ENCODE peak calls at places on chromosomes 5 and 9, in five cellular contexts. F is Calu3, A is RWPE1, L is GM20000, O is neural crest cell. N is an unnamed sample.

GRCh38 chr5:99104538-99105132 is 175.8 kb upstream of the CHD1 start:
- DNase-seq in F (peak), A (peak), L (peak), O (no peak), N (no peak)

GRCh38 chr9:20391208-20391607 is 231.1 kb downstream of the MLLT3 start:
- DNase-seq in F (no peak), A (no peak), L (no peak), O (no peak), N (no peak)

GRCh38 chr5:88689662-88690351 is 193.2 kb downstream of the MEF2C start:
- DNase-seq in F (no peak), A (no peak), L (no peak), O (no peak), N (no peak)

GRCh38 chr9:26175264-26175663 is 497.0 kb upstream of the TUSC1 start:
- DNase-seq in F (no peak), A (no peak), L (no peak), O (no peak), N (no peak)

GRCh38 chr9:34384368-34385165 is 7.9 kb upstream of the MYORG start:
- DNase-seq in F (no peak), A (no peak), L (no peak), O (no peak), N (no peak)

GRCh38 chr5:10564838-10565784 is 1.2 kb downstream of the ANKRD33B start:
- DNase-seq in F (no peak), A (no peak), L (no peak), O (no peak), N (peak)

GRCh38 chr5:51495672-51496071 is 112.4 kb downstream of the ISL1 start:
- DNase-seq in F (no peak), A (peak), L (no peak), O (no peak), N (no peak)

GRCh38 chr9:764986-765385 is 76.5 kb upstream of the DMRT1 start:
- DNase-seq in F (no peak), A (no peak), L (no peak), O (no peak), N (no peak)

GRCh38 chr5:63127054-63127453 is 548.4 kb downstream of the LRRC70 start:
- DNase-seq in F (no peak), A (peak), L (no peak), O (no peak), N (no peak)

GRCh38 chr9:127087411-127087810 is 35.0 kb downstream of the ANGPTL2 start:
- DNase-seq in F (no peak), A (no peak), L (no peak), O (no peak), N (no peak)

GRCh38 chr9:129455151-129455995 is 165.5 kb downstream of the C9orf50 start:
- DNase-seq in F (no peak), A (no peak), L (no peak), O (no peak), N (no peak)

GRCh38 chr9:94874316-94874715 is 147.8 kb downstream of the AOPEP start:
- DNase-seq in F (no peak), A (no peak), L (no peak), O (no peak), N (no peak)

GRCh38 chr9:34591091-34591910 is 1.8 kb upstream of the CNTFR start:
- DNase-seq in F (peak), A (peak), L (peak), O (peak), N (peak)

GRCh38 chr9:108056805-108057386 is 567.3 kb upstream of the KLF4 start:
- DNase-seq in F (no peak), A (peak), L (no peak), O (no peak), N (no peak)

GRCh38 chr5:18305288-18305899 is 671.1 kb downstream of the TAF11L14 start:
- DNase-seq in F (peak), A (peak), L (peak), O (peak), N (no peak)

DNA sequence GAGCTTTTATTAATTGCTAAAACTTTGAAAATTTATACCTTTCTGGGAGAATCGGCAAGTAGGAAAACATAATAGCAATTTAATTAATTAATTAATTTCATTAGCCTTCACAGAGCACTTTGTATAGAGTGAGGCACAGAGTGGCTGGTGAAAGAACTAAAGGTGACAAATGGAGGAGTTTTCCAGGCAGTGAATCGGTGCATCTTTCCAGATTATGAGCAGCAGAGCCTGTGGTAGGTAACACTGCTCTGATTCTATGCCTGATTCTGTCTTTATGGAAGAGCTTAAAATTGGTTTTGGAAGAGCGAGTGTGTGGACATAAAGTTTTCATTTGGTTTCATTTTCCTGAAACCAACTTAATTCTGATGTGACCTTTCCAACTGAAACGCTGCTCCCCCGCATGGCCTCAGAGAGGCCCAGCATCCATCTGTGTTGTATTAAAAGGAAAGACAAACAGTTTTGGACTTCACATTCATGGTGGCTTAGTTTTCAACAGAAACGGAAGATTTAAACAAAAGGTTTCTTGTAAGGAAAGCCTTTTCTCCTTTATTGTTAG is 188.9 kb upstream of the RPS23 start:
- DNase-seq in F (no peak), A (no peak), L (no peak), O (no peak), N (no peak)
- TF ChIP-seq CTCF in F (no peak), A (peak), L (no peak), O (no peak), N (no peak)

DNA sequence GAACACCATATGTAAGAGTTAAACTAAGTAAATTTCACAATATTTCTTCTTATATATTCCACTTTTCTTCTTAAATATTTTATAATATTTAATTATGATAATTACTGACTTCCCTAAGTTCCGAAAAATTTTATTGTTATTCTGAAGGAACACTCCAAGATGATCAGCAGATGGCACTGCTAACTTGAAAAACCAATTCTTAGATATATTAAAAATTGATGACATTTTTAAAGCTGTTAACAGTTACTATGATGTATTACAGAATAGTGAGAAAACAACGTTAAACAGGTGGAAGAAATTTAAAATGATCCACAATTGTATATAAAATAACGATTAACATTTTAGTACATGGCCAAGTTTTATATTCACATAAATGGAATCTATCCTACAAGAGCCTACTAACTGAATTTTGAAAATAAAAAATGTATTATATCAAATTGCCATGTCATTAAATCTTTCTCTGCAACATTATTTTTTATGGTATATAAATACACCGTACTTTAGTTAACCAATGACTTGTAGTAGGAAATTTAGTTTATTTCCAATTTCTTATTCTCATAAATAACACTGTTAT is 30.1 kb upstream of the MUSK start:
- DNase-seq in F (no peak), A (peak), L (no peak), O (no peak), N (no peak)
- TF ChIP-seq CTCF in F (no peak), A (peak), L (no peak), O (peak), N (no peak)

GRCh38 chr9:112836394-112836793 is 54.3 kb downstream of the SLC46A2 start:
- DNase-seq in F (no peak), A (no peak), L (no peak), O (no peak), N (no peak)

GRCh38 chr9:112831281-112831851 is 59.3 kb downstream of the SLC46A2 start:
- DNase-seq in F (peak), A (no peak), L (no peak), O (no peak), N (no peak)

GRCh38 chr9:112833081-112833480 is 57.6 kb downstream of the SLC46A2 start:
- DNase-seq in F (no peak), A (no peak), L (no peak), O (no peak), N (no peak)

GRCh38 chr9:112831969-112832368 is 58.7 kb downstream of the SLC46A2 start:
- DNase-seq in F (no peak), A (no peak), L (no peak), O (no peak), N (no peak)
- TF ChIP-seq CTCF in F (no peak), A (no peak), L (no peak), O (no peak), N (no peak)

GRCh38 chr5:176361437-176362097 is at the start of gene KIAA1191:
- DNase-seq in F (peak), A (peak), L (peak), O (peak), N (peak)
- TF ChIP-seq CTCF in F (no peak), A (no peak), L (peak), O (no peak), N (no peak)

GRCh38 chr5:157915638-157916037 is 56.7 kb upstream of the CLINT1 start:
- DNase-seq in F (peak), A (no peak), L (no peak), O (no peak), N (no peak)

GRCh38 chr5:157914389-157914788 is 55.4 kb upstream of the CLINT1 start:
- DNase-seq in F (no peak), A (no peak), L (no peak), O (no peak), N (no peak)

GRCh38 chr5:157920828-157921170 is 61.9 kb upstream of the CLINT1 start:
- DNase-seq in F (no peak), A (no peak), L (no peak), O (no peak), N (no peak)

GRCh38 chr5:157918811-157919742 is 60.1 kb upstream of the CLINT1 start:
- DNase-seq in F (peak), A (no peak), L (no peak), O (no peak), N (no peak)

DNA sequence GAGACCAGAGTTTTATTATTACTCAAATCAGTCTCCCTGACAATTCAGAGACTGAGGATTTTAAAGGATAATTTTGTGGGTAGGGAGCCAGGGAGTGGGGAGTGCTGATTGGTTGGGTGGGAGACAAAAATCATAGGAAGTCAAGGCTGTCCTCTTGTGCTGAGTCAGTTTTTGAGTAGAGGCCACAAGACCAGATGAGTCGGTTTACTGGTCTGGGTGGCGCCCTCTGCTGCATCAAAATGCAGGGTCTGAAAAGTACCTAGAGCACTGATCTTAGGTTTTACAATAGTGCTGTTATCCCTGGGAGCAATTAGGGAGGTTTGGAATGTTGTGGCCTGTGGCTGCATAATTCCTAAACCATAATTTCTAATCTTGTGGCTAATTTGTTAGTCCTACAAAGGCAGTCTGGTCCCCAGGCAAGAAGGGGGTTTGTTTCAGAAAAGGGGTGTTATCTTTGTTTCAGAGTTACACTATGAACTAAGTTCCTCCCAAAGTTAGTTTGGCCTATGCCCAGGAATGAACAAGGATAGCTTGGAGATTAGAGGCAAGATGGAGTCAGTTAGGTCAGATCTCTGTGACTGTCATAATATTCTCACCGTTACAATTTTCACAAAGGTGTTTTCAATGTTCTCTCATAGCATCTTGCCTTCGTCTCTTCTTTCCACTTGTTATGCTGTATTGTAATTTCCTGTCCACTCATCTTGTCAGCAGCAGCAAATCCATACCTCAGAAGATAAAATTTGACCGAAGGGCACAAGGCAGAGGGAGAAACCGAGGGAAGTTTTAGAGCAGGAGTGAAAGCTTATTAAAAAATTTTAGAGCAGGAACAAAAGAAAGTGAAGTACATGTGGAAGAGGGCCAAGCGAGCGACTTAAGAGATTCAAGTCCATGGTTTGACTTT is 59.2 kb upstream of the CLINT1 start:
- DNase-seq in F (peak), A (peak), L (peak), O (peak), N (peak)
- TF ChIP-seq CTCF in F (peak), A (no peak), L (peak), O (peak), N (peak)

GRCh38 chr5:161278739-161279660 is 267.5 kb downstream of the GABRB2 start:
- DNase-seq in F (no peak), A (no peak), L (no peak), O (no peak), N (no peak)
- TF ChIP-seq CTCF in F (no peak), A (no peak), L (no peak), O (no peak), N (no peak)

DNA sequence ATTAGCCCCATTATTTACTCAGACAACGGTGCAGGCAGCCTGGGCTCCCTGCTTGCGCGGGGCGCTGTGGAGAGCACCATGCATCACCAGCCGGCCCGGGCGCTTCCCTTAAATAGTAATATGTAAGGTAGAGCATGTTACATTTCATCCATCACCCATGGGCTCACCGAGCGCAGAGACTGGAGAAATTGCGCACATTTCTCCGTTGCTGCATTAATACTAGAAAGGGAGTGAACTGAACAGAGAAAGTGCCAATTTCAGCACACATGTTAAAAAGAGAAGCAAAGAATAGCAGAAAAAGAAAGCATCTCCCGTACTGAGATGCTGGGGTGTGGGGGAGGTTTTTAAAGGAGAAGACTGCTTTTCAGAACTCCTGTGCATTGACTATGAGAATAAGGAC is 400.3 kb downstream of the ZSWIM6 start:
- DNase-seq in F (no peak), A (no peak), L (no peak), O (peak), N (no peak)
- TF ChIP-seq CTCF in F (no peak), A (no peak), L (no peak), O (no peak), N (no peak)

GRCh38 chr9:32412440-32412839 is 28.0 kb downstream of the ACO1 start:
- DNase-seq in F (no peak), A (no peak), L (no peak), O (no peak), N (no peak)

GRCh38 chr9:32414856-32415255 is 30.4 kb downstream of the ACO1 start:
- DNase-seq in F (no peak), A (no peak), L (no peak), O (no peak), N (no peak)

GRCh38 chr9:32411753-32412152 is 27.3 kb downstream of the ACO1 start:
- DNase-seq in F (no peak), A (no peak), L (no peak), O (no peak), N (no peak)

DNA sequence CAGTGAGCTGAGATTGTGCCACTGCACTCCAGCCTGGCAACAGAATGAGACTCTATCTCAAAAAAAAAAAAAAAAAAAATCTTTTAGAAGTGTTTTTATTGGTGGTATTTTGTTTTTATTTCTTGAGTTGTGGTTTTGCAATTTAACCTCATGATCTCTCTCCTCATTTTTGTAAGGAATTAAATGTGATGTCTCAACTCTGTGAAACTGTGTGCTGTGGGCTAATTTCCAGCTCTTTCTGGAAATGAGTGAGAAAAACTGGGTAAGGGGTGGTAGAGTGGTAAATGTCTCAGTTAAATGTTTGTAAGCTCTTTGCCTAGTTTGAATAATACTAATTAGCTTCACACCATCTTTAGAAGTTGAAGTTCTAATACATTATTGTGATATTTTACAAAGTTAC is 29.0 kb downstream of the ACO1 start:
- DNase-seq in F (no peak), A (no peak), L (no peak), O (no peak), N (no peak)
- TF ChIP-seq CTCF in F (no peak), A (no peak), L (no peak), O (no peak), N (no peak)

GRCh38 chr9:78109075-78109474 is 77.5 kb upstream of the GNAQ start:
- DNase-seq in F (no peak), A (no peak), L (no peak), O (no peak), N (no peak)

GRCh38 chr9:78114581-78114980 is 83.0 kb upstream of the GNAQ start:
- DNase-seq in F (no peak), A (no peak), L (no peak), O (no peak), N (no peak)

GRCh38 chr9:78112004-78112403 is 80.4 kb upstream of the GNAQ start:
- DNase-seq in F (no peak), A (no peak), L (no peak), O (no peak), N (no peak)

GRCh38 chr9:78118742-78119473 is 87.3 kb upstream of the GNAQ start:
- DNase-seq in F (no peak), A (peak), L (peak), O (no peak), N (no peak)

GRCh38 chr9:78115073-78115472 is 83.5 kb upstream of the GNAQ start:
- DNase-seq in F (no peak), A (no peak), L (peak), O (no peak), N (no peak)
- TF ChIP-seq CTCF in F (no peak), A (no peak), L (peak), O (peak), N (peak)

N was measured in natural killer cell.